ENCODE peak calls at places on chromosomes 6 and 20, in ten cellular contexts. One of them, this sample, is unnamed.

GRCh38 chr6:134175532-134176282 is 123.3 kb upstream of the SLC2A12 start:
- DNase-seq in spleen: peak
- DNase-seq in HCT116: peak
- DNase-seq in suprapubic skin: peak
- DNase-seq in breast epithelium: peak
- DNase-seq in K562: peak
- DNase-seq in ovary: no peak
- DNase-seq in lower leg skin: peak
- DNase-seq in transverse colon: peak
- DNase-seq in thyroid gland: peak
- DNase-seq in this sample: no peak

GRCh38 chr20:60262967-60263603 is 304.9 kb downstream of the CDH26 start:
- DNase-seq in spleen: peak
- DNase-seq in HCT116: no peak
- DNase-seq in suprapubic skin: no peak
- DNase-seq in breast epithelium: no peak
- DNase-seq in K562: peak
- DNase-seq in ovary: no peak
- DNase-seq in lower leg skin: no peak
- DNase-seq in transverse colon: peak
- DNase-seq in thyroid gland: no peak
- DNase-seq in this sample: peak

GRCh38 chr6:39189915-39190544 is 39.2 kb downstream of the KCNK5 start:
- DNase-seq in spleen: no peak
- DNase-seq in HCT116: no peak
- DNase-seq in suprapubic skin: no peak
- DNase-seq in breast epithelium: no peak
- DNase-seq in K562: peak
- DNase-seq in ovary: peak
- DNase-seq in lower leg skin: no peak
- DNase-seq in transverse colon: peak
- DNase-seq in thyroid gland: peak
- DNase-seq in this sample: peak

GRCh38 chr6:53361549-53362031 is 12.8 kb upstream of the ELOVL5 start:
- DNase-seq in spleen: no peak
- DNase-seq in HCT116: no peak
- DNase-seq in suprapubic skin: no peak
- DNase-seq in breast epithelium: peak
- DNase-seq in K562: no peak
- DNase-seq in ovary: no peak
- DNase-seq in lower leg skin: no peak
- DNase-seq in transverse colon: no peak
- DNase-seq in thyroid gland: peak
- DNase-seq in this sample: no peak

GRCh38 chr6:164069352-164070022 is 655.0 kb downstream of the QKI start:
- DNase-seq in spleen: no peak
- DNase-seq in HCT116: no peak
- DNase-seq in suprapubic skin: no peak
- DNase-seq in breast epithelium: peak
- DNase-seq in K562: no peak
- DNase-seq in ovary: no peak
- DNase-seq in lower leg skin: no peak
- DNase-seq in transverse colon: no peak
- DNase-seq in thyroid gland: peak
- DNase-seq in this sample: no peak

GRCh38 chr6:83292900-83293843 is 100.0 kb downstream of the RWDD2A start:
- DNase-seq in spleen: no peak
- DNase-seq in HCT116: no peak
- DNase-seq in suprapubic skin: no peak
- DNase-seq in breast epithelium: no peak
- DNase-seq in K562: no peak
- DNase-seq in ovary: no peak
- DNase-seq in lower leg skin: no peak
- DNase-seq in transverse colon: no peak
- DNase-seq in thyroid gland: no peak
- DNase-seq in this sample: no peak

GRCh38 chr20:1005452-1006027 is 3.4 kb upstream of the RSPO4 start:
- DNase-seq in spleen: no peak
- DNase-seq in HCT116: peak
- DNase-seq in suprapubic skin: no peak
- DNase-seq in breast epithelium: no peak
- DNase-seq in K562: peak
- DNase-seq in ovary: no peak
- DNase-seq in lower leg skin: no peak
- DNase-seq in transverse colon: peak
- DNase-seq in thyroid gland: peak
- DNase-seq in this sample: no peak

GRCh38 chr20:49775229-49775693 is 37.4 kb upstream of the SLC9A8 start:
- DNase-seq in spleen: no peak
- DNase-seq in HCT116: peak
- DNase-seq in suprapubic skin: peak
- DNase-seq in breast epithelium: no peak
- DNase-seq in K562: peak
- DNase-seq in ovary: peak
- DNase-seq in lower leg skin: peak
- DNase-seq in transverse colon: peak
- DNase-seq in thyroid gland: peak
- DNase-seq in this sample: no peak

GRCh38 chr6:118524686-118525085 is 23.4 kb upstream of the PLN start:
- DNase-seq in spleen: no peak
- DNase-seq in HCT116: no peak
- DNase-seq in suprapubic skin: no peak
- DNase-seq in breast epithelium: no peak
- DNase-seq in K562: no peak
- DNase-seq in ovary: no peak
- DNase-seq in lower leg skin: no peak
- DNase-seq in transverse colon: no peak
- DNase-seq in thyroid gland: no peak
- DNase-seq in this sample: no peak

DNA sequence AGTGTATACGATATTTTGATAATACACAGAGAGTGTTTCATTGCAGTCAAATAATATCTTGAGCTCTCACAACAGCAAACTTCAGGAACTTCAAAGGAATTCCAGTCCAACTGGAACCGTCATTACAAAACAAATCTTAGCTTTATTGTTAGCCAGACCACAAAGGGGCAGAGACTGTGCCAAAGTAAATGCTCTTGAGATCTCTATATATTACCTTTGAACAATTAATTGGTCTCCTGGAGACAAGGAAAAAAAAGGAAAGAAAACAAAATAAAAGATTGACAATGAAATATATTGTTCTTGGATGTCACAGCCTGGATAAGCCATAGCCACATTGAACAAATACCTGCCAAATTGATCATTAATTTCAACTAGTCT is 70.0 kb downstream of the FOXC1 start:
- DNase-seq in spleen: no peak
- DNase-seq in HCT116: no peak
- DNase-seq in suprapubic skin: no peak
- DNase-seq in breast epithelium: no peak
- DNase-seq in K562: no peak
- DNase-seq in ovary: no peak
- DNase-seq in lower leg skin: no peak
- DNase-seq in transverse colon: no peak
- DNase-seq in thyroid gland: no peak
- DNase-seq in this sample: no peak
- TF ChIP-seq POLR2A in spleen: no peak
- TF ChIP-seq POLR2A in HCT116: no peak
- TF ChIP-seq POLR2A in suprapubic skin: no peak
- TF ChIP-seq POLR2A in breast epithelium: no peak
- TF ChIP-seq POLR2A in K562: no peak
- TF ChIP-seq POLR2A in ovary: no peak
- TF ChIP-seq POLR2A in lower leg skin: no peak
- TF ChIP-seq POLR2A in transverse colon: no peak
- TF ChIP-seq POLR2A in thyroid gland: no peak
- TF ChIP-seq POLR2A in this sample: no peak

DNA sequence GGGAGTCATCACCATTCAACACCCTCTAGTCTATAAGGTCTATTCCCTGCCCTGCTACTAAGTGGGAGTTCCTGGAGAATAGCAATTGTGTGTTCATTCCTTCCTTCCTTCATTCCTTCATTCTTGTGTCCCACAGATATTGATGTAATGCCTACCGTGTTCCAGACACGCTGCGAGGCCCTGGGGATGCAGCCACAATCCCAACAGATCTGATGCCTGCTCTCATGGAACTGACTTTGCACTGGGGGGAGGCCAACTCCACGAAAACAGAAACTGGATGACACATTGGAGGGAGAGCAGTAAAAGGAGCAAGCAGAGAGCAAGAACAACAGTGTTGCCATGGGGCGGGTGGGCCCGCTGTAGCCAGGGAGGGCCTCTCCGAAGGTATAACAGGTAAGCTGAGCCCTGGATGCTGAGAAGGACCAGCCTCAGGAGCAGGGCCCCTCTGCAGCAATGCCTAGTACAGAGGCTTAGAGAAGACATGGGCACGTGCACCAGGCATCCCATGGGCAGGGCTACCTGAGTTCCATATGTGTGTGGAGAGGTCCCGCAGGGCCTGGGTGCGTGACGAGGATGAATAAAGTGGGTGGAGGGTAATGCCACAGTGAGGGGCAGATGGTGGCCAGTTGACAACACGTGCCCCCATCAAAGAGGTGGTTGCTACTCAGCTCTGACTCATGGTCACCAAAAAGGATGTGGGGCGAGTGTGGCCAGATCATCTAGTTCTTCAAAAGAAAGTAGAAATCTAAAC is 173.9 kb downstream of the NFATC2 start:
- DNase-seq in spleen: peak
- DNase-seq in HCT116: no peak
- DNase-seq in suprapubic skin: peak
- DNase-seq in breast epithelium: no peak
- DNase-seq in K562: no peak
- DNase-seq in ovary: no peak
- DNase-seq in lower leg skin: no peak
- DNase-seq in transverse colon: no peak
- DNase-seq in thyroid gland: no peak
- DNase-seq in this sample: no peak
- TF ChIP-seq POLR2A in spleen: no peak
- TF ChIP-seq POLR2A in HCT116: no peak
- TF ChIP-seq POLR2A in suprapubic skin: no peak
- TF ChIP-seq POLR2A in breast epithelium: no peak
- TF ChIP-seq POLR2A in K562: no peak
- TF ChIP-seq POLR2A in ovary: no peak
- TF ChIP-seq POLR2A in lower leg skin: no peak
- TF ChIP-seq POLR2A in transverse colon: no peak
- TF ChIP-seq POLR2A in thyroid gland: no peak
- TF ChIP-seq POLR2A in this sample: no peak

GRCh38 chr20:10221022-10221421 is 2.4 kb downstream of the SNAP25 start:
- DNase-seq in spleen: no peak
- DNase-seq in HCT116: no peak
- DNase-seq in suprapubic skin: no peak
- DNase-seq in breast epithelium: no peak
- DNase-seq in K562: no peak
- DNase-seq in ovary: no peak
- DNase-seq in lower leg skin: no peak
- DNase-seq in transverse colon: no peak
- DNase-seq in thyroid gland: no peak
- DNase-seq in this sample: no peak

GRCh38 chr20:10219993-10220750 is 1.5 kb downstream of the SNAP25 start:
- DNase-seq in spleen: no peak
- DNase-seq in HCT116: no peak
- DNase-seq in suprapubic skin: no peak
- DNase-seq in breast epithelium: no peak
- DNase-seq in K562: no peak
- DNase-seq in ovary: no peak
- DNase-seq in lower leg skin: no peak
- DNase-seq in transverse colon: no peak
- DNase-seq in thyroid gland: no peak
- DNase-seq in this sample: no peak

GRCh38 chr20:10217517-10218410 is 866 bp upstream of the SNAP25 start:
- DNase-seq in spleen: no peak
- DNase-seq in HCT116: no peak
- DNase-seq in suprapubic skin: no peak
- DNase-seq in breast epithelium: peak
- DNase-seq in K562: no peak
- DNase-seq in ovary: peak
- DNase-seq in lower leg skin: no peak
- DNase-seq in transverse colon: peak
- DNase-seq in thyroid gland: peak
- DNase-seq in this sample: no peak

GRCh38 chr20:10219452-10219791 is 792 bp downstream of the SNAP25 start:
- DNase-seq in spleen: peak
- DNase-seq in HCT116: no peak
- DNase-seq in suprapubic skin: peak
- DNase-seq in breast epithelium: peak
- DNase-seq in K562: peak
- DNase-seq in ovary: peak
- DNase-seq in lower leg skin: peak
- DNase-seq in transverse colon: peak
- DNase-seq in thyroid gland: peak
- DNase-seq in this sample: peak

DNA sequence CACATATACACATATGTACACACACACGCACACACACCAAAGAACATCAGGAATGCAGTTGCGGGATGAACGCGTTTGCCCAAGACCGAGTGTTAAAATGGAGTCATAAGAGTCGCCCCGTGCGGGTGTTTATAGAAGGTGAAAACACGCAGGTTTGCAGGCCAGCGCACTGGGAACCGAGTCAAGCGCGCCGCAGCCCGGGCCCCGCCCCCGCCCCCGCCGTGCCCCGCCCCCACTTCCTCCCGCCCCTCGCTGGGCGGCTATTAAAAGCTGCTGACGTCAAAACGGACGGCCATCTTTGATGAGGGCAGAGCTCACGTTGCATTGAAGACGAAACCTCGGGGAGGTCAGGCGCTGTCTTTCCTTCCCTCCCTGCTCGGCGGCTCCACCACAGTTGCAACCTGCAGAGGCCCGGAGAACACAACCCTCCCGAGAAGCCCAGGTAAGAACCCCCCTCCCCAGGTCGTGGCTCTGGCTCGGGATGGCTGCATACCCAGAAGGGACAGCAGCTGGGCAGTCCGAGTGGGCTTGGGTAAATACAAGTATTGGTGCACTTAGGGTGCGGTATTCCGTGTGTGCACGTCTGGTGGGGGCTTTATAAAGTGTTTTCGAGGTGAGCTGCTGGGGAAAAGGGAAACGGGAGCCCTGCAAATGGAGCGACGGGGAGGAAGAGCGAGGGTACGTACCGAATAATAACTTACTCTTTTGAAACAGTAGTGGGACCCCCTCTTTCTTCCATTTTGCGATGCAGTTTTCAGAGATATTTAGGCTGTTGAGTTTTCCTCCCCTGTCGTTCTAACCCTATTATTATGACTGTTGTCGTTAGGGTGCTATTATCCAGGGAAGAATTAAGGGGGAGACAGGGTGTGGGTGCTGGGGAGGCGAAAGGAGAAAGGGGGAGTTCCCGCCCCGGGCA is at the start of gene SNAP25:
- DNase-seq in spleen: no peak
- DNase-seq in HCT116: peak
- DNase-seq in suprapubic skin: peak
- DNase-seq in breast epithelium: peak
- DNase-seq in K562: peak
- DNase-seq in ovary: peak
- DNase-seq in lower leg skin: no peak
- DNase-seq in transverse colon: peak
- DNase-seq in thyroid gland: peak
- DNase-seq in this sample: peak
- TF ChIP-seq POLR2A in spleen: no peak
- TF ChIP-seq POLR2A in HCT116: no peak
- TF ChIP-seq POLR2A in suprapubic skin: no peak
- TF ChIP-seq POLR2A in breast epithelium: no peak
- TF ChIP-seq POLR2A in K562: no peak
- TF ChIP-seq POLR2A in ovary: no peak
- TF ChIP-seq POLR2A in lower leg skin: no peak
- TF ChIP-seq POLR2A in transverse colon: no peak
- TF ChIP-seq POLR2A in thyroid gland: no peak
- TF ChIP-seq POLR2A in this sample: no peak

GRCh38 chr6:41638801-41639555 is 710 bp downstream of the MDFI start:
- DNase-seq in spleen: peak
- DNase-seq in HCT116: no peak
- DNase-seq in suprapubic skin: no peak
- DNase-seq in breast epithelium: peak
- DNase-seq in K562: no peak
- DNase-seq in ovary: peak
- DNase-seq in lower leg skin: no peak
- DNase-seq in transverse colon: no peak
- DNase-seq in thyroid gland: peak
- DNase-seq in this sample: no peak
- TF ChIP-seq POLR2A in spleen: no peak
- TF ChIP-seq POLR2A in HCT116: no peak
- TF ChIP-seq POLR2A in suprapubic skin: no peak
- TF ChIP-seq POLR2A in breast epithelium: no peak
- TF ChIP-seq POLR2A in K562: no peak
- TF ChIP-seq POLR2A in ovary: no peak
- TF ChIP-seq POLR2A in lower leg skin: no peak
- TF ChIP-seq POLR2A in transverse colon: no peak
- TF ChIP-seq POLR2A in thyroid gland: no peak
- TF ChIP-seq POLR2A in this sample: no peak